ENCODE peak calls at places on chromosome 9, in nine cellular contexts. W is ovary, J is K562, U is GM23338, R is left lung, B is mammary epithelial cell, I is left ventricle myocardium inferior, L is cardiac muscle cell, E is neural progenitor cell. A is an unnamed sample.

GRCh38 chr9:91880378-91880972 is 69.6 kb downstream of the ROR2 start:
- DNase-seq in R (no peak), J (no peak), W (peak; percentile 74), B (no peak), L (no peak), E (no peak), U (no peak), I (no peak), A (no peak)

GRCh38 chr9:8486095-8486494 is 686.5 kb upstream of the DMAC1 start:
- DNase-seq in I (no peak), R (no peak), B (no peak), W (peak; percentile 42), L (peak; percentile 72), E (peak; percentile 72), J (no peak), U (peak; percentile 78), A (no peak)

GRCh38 chr9:98935064-98935463 is 8.6 kb upstream of the COL15A1 start:
- DNase-seq in B (no peak), U (no peak), L (no peak), J (peak; percentile 53), E (no peak), I (no peak), W (no peak), R (no peak), A (no peak)

GRCh38 chr9:36551129-36551528 is 21.6 kb upstream of the MELK start:
- DNase-seq in B (no peak), R (no peak), W (no peak), E (no peak), U (no peak), L (no peak), J (no peak), I (no peak), A (no peak)

GRCh38 chr9:84296146-84296843 is 44.3 kb downstream of the SLC28A3 start:
- DNase-seq in R (peak; percentile 50), U (no peak), E (no peak), B (peak; percentile 81), I (no peak), W (no peak), J (no peak), L (no peak), A (no peak)

GRCh38 chr9:107932036-107932435 is 442.5 kb upstream of the KLF4 start:
- DNase-seq in J (no peak), B (no peak), R (no peak), I (no peak), L (no peak), W (no peak), E (no peak), U (no peak), A (no peak)

GRCh38 chr9:119368681-119369581 is at the start of gene BRINP1:
- DNase-seq in R (peak; percentile 36), I (peak; percentile 14), B (peak; percentile 76), W (peak; percentile 29), E (peak; percentile 69), U (peak; percentile 83), L (peak; percentile 90), J (no peak), A (no peak)

GRCh38 chr9:38346811-38347735 is 45.4 kb upstream of the ALDH1B1 start:
- DNase-seq in B (no peak), U (peak; percentile 58), I (no peak), E (peak; percentile 47), W (no peak), L (no peak), J (no peak), R (no peak), A (no peak)

GRCh38 chr9:20823051-20823450 is 139.0 kb downstream of the FOCAD start:
- DNase-seq in J (no peak), I (no peak), R (no peak), W (no peak), E (no peak), L (no peak), U (no peak), B (no peak), A (no peak)

GRCh38 chr9:113996531-113997001 is 81.5 kb downstream of the AMBP start:
- DNase-seq in W (peak; percentile 12), E (no peak), U (no peak), L (no peak), J (no peak), B (no peak), R (peak; percentile 9), I (no peak), A (no peak)

DNA sequence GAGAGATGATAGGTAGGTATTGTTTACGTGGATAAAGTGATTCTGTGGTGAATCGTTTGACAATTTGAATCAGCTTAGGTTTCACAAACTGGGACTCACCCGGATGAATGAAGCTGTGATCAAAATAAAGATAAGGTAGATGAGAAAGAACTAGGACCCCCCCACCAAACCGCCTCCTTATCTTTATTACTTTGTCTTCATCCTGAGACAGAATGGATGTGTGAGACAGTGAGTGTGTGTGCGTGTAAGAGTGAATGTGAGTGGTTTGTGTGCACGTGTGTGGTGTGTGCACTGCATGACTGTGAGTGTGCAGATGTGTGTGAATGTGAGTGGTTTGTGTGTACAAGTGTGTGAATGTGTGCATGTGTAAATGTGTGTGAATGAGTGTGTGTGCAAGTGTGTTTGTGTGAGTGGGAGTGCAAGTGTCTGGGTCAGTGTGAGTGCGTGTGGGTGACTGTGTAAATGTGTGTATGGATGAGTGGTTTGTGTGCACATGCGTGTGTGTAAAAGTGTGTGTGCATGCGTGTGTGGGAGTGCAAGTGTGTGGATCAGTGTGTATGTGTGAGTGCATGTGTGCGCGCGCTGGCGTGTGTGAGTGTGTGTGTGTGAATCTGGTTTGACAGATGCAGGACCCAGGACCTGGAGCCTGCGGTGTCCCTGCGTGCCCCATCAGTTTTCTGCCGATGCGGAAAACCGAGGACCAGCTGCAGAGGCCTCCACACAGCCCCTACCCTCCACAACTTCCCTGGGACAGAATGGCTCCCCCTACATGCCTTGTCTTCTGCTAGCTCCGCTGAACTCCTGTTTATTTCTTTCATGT is 11.4 kb upstream of the ENG start:
- DNase-seq in J (no peak), U (no peak), B (no peak), E (no peak), W (no peak), I (no peak), L (no peak), R (no peak), A (no peak)
- H3K4me1 ChIP-seq in J (peaks cover 75% of the 10 kb centered on the region), U (no peaks in the 10 kb centered on the region), B (no peaks in the 10 kb centered on the region), E (no peaks in the 10 kb centered on the region), W (peaks cover 24% of the 10 kb centered on the region), I (peaks cover 94% of the 10 kb centered on the region), L (peaks cover 24% of the 10 kb centered on the region), R (peaks cover 79% of the 10 kb centered on the region), A (peaks cover 32% of the 10 kb centered on the region)

DNA sequence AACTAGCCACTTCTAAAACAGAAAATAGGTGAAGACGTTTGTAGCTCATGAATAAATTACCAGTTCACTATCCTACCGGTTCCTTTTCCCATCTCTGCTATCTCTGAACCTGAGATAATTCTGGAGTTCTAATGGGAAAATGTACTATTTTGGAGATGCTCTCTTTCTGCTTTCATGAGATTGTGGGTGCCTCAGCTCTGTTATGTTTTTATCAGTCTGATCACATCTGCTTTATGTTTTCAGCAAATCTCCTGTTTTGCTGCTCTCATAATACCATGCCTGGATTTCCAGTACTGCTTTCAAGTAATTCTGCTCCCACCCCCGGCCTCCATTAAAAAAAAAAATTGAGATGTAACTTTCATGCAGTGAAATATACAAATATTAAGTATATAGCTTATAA is 9.1 kb upstream of the SUSD1 start:
- DNase-seq in U (no peak), J (no peak), L (no peak), E (no peak), W (no peak), I (no peak), R (no peak), B (no peak), A (no peak)
- H3K4me3 ChIP-seq in U (no peak overlapping the region), J (no peak overlapping the region), L (no peak overlapping the region), E (no peak overlapping the region), W (no peak overlapping the region), I (no peak overlapping the region), R (no peak overlapping the region), B (no peak overlapping the region), A (no peak overlapping the region)

GRCh38 chr9:19410594-19410993 is 1.8 kb downstream of the ACER2 start:
- DNase-seq in R (no peak), E (no peak), J (no peak), W (no peak), U (no peak), B (no peak), I (no peak), L (no peak), A (no peak)

GRCh38 chr9:19409406-19410194 is 791 bp downstream of the ACER2 start:
- DNase-seq in J (peak; percentile 47), E (peak; percentile 64), U (peak; percentile 74), B (peak; percentile 56), R (peak; percentile 36), W (peak; percentile 49), L (peak; percentile 15), I (peak; percentile 58), A (no peak)

GRCh38 chr9:19410195-19410503 is 1.3 kb downstream of the ACER2 start:
- DNase-seq in E (no peak), J (no peak), R (no peak), U (no peak), L (no peak), B (no peak), I (no peak), W (no peak), A (no peak)

GRCh38 chr9:19408316-19408692 is 505 bp upstream of the ACER2 start:
- DNase-seq in I (peak; percentile 71), W (no peak), J (peak; percentile 14), E (no peak), L (no peak), R (no peak), B (no peak), U (peak; percentile 37), A (no peak)

GRCh38 chr9:19408693-19409405 is at the start of gene ACER2:
- DNase-seq in B (peak; percentile 91), L (peak; percentile 95), R (peak; percentile 95), E (peak; percentile 96), J (peak; percentile 93), I (peak; percentile 96), W (peak; percentile 96), U (peak; percentile 97), A (peak; percentile 97)
- TF ChIP-seq CTCF in B (no peak), L (peak; percentile 21), R (no peak), E (peak; percentile 32), J (peak; percentile 2), I (peak; percentile 13), W (no peak), U (peak; percentile 38), A (peak; percentile 6)

GRCh38 chr9:2838984-2839367 is 4.9 kb downstream of the PUM3 start:
- DNase-seq in W (no peak), R (no peak), I (no peak), B (no peak), L (no peak), E (no peak), U (no peak), J (no peak), A (no peak)
- H3K4me1 ChIP-seq in W (peaks cover 11% of the 10 kb centered on the region), R (peaks cover 59% of the 10 kb centered on the region), I (peaks cover 63% of the 10 kb centered on the region), B (peaks cover 19% of the 10 kb centered on the region), L (peaks cover 30% of the 10 kb centered on the region), E (peaks cover 9% of the 10 kb centered on the region), U (peaks cover 16% of the 10 kb centered on the region), J (no peaks in the 10 kb centered on the region), A (peaks cover 61% of the 10 kb centered on the region)

DNA sequence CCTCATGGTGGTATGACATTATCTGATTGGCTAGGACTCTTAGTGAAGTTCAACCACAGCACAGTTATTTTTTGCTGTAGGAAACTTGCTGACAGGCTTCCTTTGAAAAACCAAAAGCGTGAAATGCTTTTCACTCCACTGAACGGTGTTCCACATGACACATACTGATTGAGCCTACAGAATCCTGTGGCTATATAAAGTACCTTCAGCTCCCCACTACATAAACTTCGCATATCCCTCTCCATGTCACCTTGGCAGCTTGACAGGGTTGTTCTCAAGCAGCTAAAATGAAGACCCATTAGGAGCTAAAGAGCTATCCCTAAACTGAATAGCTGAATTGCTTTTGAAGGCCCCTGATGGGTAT is 91.6 kb downstream of the APBA1 start:
- DNase-seq in W (no peak), I (no peak), E (no peak), J (no peak), R (no peak), U (no peak), L (peak; percentile 53), B (no peak), A (no peak)
- H3K4me3 ChIP-seq in W (no peak overlapping the region), I (no peak overlapping the region), E (no peak overlapping the region), J (no peak overlapping the region), R (no peak overlapping the region), U (no peak overlapping the region), L (no peak overlapping the region), B (no peak overlapping the region), A (no peak overlapping the region)